ENCODE peak calls at places on chromosomes 4 and X, in five cellular contexts. I is mesenchymal stem cell, U is IMR-90, P is H9, V is trophoblast cell. J is an unnamed sample.

GRCh38 chrX:70672326-70672725 is 227.7 kb downstream of the DLG3 start:
- DNase-seq in U (no peak), V (no peak), I (no peak), P (no peak), J (no peak)

GRCh38 chr4:151700566-151701316 is 60.1 kb downstream of the GATB start:
- DNase-seq in U (no peak), I (no peak), V (no peak), P (no peak), J (no peak)

GRCh38 chr4:183082053-183082452 is 17.0 kb upstream of the WWC2 start:
- DNase-seq in P (no peak), U (no peak), I (no peak), V (peak; percentile 72), J (no peak)

GRCh38 chr4:185638548-185639301 is 103.4 kb upstream of the PDLIM3 start:
- DNase-seq in I (peak; percentile 22), U (no peak), P (peak; percentile 39), V (no peak), J (no peak)

GRCh38 chrX:4764888-4765287 is 1051.4 kb upstream of the PRKX start:
- DNase-seq in U (no peak), V (no peak), I (peak; percentile 11), P (no peak), J (no peak)

GRCh38 chr4:60656171-60656570 is 544.0 kb upstream of the ADGRL3 start:
- DNase-seq in I (no peak), P (no peak), V (no peak), U (peak; percentile 13), J (no peak)

GRCh38 chrX:100484971-100485370 is 74.9 kb upstream of the PCDH19 start:
- DNase-seq in I (no peak), U (no peak), V (no peak), P (no peak), J (no peak)

GRCh38 chr4:13640149-13640671 is 12.7 kb upstream of the BOD1L1 start:
- DNase-seq in V (no peak), P (peak; percentile 71), I (peak; percentile 94), U (peak; percentile 88), J (no peak)

GRCh38 chr4:170089274-170089742 is 448 bp downstream of the AADAT start:
- DNase-seq in P (peak; percentile 60), I (peak; percentile 60), V (peak; percentile 13), U (peak; percentile 39), J (peak; percentile 29)

DNA sequence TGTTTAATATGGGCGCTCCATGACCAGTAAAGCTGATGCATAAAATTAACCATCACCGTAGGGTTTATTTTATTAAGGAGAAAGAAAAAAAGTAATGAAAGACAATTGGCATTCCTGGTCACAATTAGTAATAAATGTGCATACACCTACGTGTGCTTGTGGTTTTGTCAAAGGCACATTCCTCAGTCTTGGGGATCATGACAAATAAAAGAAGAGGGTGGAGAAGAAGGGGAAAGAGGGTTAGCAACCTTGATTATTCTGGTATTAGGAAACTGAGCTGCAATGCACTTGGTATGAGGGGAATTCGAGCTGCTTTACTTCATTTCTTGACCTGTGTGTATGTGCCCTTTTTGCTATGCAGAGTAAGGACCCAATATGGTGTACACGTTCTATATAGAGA is 1798.3 kb upstream of the PCDH7 start:
- DNase-seq in I (no peak), P (no peak), U (no peak), V (no peak), J (no peak)
- H4K8ac ChIP-seq in I (no peak overlapping the region), P (no peak overlapping the region), U (no peak overlapping the region), V (no peak overlapping the region), J (no peak overlapping the region)

GRCh38 chr4:175813841-175814240 is 1.8 kb upstream of the GPM6A start:
- DNase-seq in V (no peak), P (no peak), U (no peak), I (no peak), J (no peak)

GRCh38 chr4:175811171-175811570 is 893 bp downstream of the GPM6A start:
- DNase-seq in V (no peak), P (no peak), U (no peak), I (no peak), J (no peak)

GRCh38 chr4:175807596-175807995 is 4.5 kb downstream of the GPM6A start:
- DNase-seq in U (no peak), V (no peak), I (no peak), P (no peak), J (no peak)

GRCh38 chr4:175810360-175810759 is 1.7 kb downstream of the GPM6A start:
- DNase-seq in U (no peak), V (no peak), I (no peak), P (no peak), J (no peak)

DNA sequence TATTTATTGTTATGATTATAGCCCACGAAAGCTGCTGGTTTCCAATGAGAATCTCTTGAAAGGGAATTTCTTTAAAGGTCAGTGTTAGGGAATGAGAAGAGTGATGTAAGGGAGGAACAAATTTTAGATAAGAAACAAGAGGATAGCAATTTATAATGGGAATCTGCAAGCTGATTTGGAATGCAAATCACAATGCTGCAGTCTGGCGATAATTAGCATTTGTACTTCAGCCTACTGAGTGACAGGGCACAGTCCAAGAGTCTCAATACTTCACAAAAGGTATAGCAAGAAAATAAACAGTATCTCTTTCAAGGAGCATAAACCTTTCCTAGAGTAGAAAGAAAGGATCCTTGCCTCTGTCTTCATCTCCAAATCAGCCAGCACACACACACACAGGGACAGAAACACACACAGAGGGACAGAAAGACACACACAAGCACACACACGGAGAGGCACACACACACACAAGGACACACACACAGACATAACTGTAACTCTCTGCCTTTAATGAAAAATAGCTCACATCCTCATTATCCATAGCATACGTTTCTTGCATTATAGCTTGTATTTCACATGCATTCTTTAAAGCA is 1.2 kb upstream of the GPM6A start:
- DNase-seq in V (no peak), I (no peak), U (no peak), P (no peak), J (no peak)
- H3K14ac ChIP-seq in V (no peak overlapping the region), I (no peak overlapping the region), U (no peak overlapping the region), P (no peak overlapping the region), J (no peak overlapping the region)

GRCh38 chr4:1245481-1246051 is 3.4 kb downstream of the CTBP1 start:
- DNase-seq in U (no peak), I (no peak), P (no peak), V (no peak), J (no peak)
- H3K4me1 ChIP-seq in U (peaks cover 19% of the 10 kb centered on the region), I (peaks cover 64% of the 10 kb centered on the region), P (no peaks in the 10 kb centered on the region), V (peaks cover 25% of the 10 kb centered on the region), J (peaks cover 16% of the 10 kb centered on the region)

GRCh38 chr4:56435001-56435747 is at the start of gene PPAT:
- DNase-seq in I (peak; percentile 98), U (peak; percentile 95), V (peak; percentile 99), P (peak; percentile 98), J (peak; percentile 99)

GRCh38 chr4:56433280-56433679 is 2.1 kb downstream of the PPAT start:
- DNase-seq in V (no peak), P (no peak), I (no peak), U (no peak), J (no peak)

GRCh38 chr4:56440983-56441382 is 4.9 kb downstream of the PAICS start:
- DNase-seq in I (no peak), P (no peak), U (no peak), V (no peak), J (no peak)

GRCh38 chr4:56434599-56435000 is 815 bp downstream of the PPAT start:
- DNase-seq in I (no peak), P (no peak), U (peak; percentile 58), V (peak; percentile 48), J (no peak)

DNA sequence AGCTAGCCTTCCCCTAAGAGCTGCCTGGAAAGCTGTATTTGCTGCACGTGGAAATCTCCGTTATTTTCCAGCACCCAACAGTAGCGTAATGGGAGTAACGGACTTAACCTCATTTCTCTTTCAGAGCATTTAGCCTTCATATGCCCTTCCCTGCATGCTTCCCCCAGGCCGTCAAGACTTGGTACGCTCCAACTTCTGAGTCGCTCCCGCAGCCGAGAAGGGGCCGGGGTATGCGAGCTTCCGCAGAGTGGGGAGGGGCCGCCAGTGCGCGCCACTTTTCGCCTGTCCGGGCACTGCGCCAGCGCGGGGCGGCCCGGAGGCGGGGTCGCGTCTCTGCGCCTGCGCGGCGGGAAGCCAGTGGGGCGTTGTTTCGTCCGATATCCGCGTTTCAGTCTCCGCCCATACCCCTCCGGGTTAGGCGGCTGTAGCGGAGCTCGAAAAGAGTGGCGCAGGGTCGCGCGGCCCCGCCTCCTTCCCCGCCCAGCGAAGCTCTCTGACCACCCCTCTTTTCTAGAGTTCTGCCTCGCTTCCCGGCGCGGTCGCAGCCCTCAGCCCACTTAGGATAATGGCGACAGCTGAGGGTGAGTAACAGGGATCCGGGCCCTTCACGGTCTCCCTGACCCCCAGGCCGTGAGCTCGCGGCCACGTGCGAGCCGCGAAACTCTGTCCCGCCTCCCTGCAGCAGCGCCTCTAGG is at the start of gene PAICS:
- DNase-seq in U (peak; percentile 92), V (peak; percentile 97), P (peak; percentile 97), I (peak; percentile 96), J (peak; percentile 98)
- H4K8ac ChIP-seq in U (peak within 1 kb of the TSS; percentile 85), V (peak within 1 kb of the TSS; percentile 86), P (no peak within 1 kb of the TSS), I (peak within 1 kb of the TSS; percentile 77), J (peak within 1 kb of the TSS; percentile 19)

GRCh38 chrX:41085883-41086626 is 810 bp downstream of the USP9X start:
- DNase-seq in U (peak; percentile 42), V (peak; percentile 56), P (no peak), I (peak; percentile 62), J (no peak)
- H3K14ac ChIP-seq in U (peak overlapping the region; percentile 74), V (peak overlapping the region; percentile 88), P (peak overlapping the region; percentile 94), I (no peak overlapping the region), J (peak overlapping the region; percentile 56)

GRCh38 chr4:88600129-88600849 is 8.0 kb downstream of the HERC3 start:
- DNase-seq in U (peak; percentile 95), I (peak; percentile 91), V (peak; percentile 72), P (no peak), J (no peak)
- H3K4me1 ChIP-seq in U (peaks cover 6% of the 10 kb centered on the region), I (no peaks in the 10 kb centered on the region), V (no peaks in the 10 kb centered on the region), P (peaks cover 5% of the 10 kb centered on the region), J (no peaks in the 10 kb centered on the region)

DNA sequence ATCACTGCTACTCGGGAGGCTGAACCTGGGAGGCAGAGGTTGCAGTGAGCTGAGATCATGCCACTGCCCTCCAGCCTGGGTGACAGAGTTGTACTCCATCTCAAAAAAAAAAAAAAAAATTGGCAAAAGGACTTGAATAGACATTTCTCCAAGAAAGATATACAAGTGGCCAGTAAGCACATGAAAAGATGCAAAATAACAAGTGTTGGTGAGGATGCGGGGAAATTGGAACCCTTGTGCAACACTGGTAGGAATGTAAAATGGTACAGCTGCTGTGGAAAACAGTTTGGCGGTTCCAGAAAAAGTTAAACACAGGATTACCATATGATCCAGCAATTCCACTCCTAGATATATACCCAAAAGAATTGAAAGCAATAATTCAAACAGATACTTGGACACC is 19.4 kb downstream of the RBM10 start:
- DNase-seq in V (no peak), P (no peak), I (no peak), U (no peak), J (no peak)
- H4K8ac ChIP-seq in V (no peak overlapping the region), P (no peak overlapping the region), I (no peak overlapping the region), U (no peak overlapping the region), J (no peak overlapping the region)

GRCh38 chr4:26372525-26373172 is 51.8 kb downstream of the RBPJ start:
- DNase-seq in U (peak; percentile 77), V (peak; percentile 20), I (peak; percentile 92), P (no peak), J (no peak)
- H3K14ac ChIP-seq in U (no peak overlapping the region), V (no peak overlapping the region), I (no peak overlapping the region), P (no peak overlapping the region), J (no peak overlapping the region)